ENCODE peak calls at places on chromosomes 5 and 9, in four cellular contexts. A is NB4, T is NCI-H1092 treated with DMSO at 0.1 percent for 48 hours, M is NCI-H1105 treated with DMSO at 0.1 percent for 48 hours. J is an unnamed sample.

GRCh38 chr5:148443998-148444397 is 60.2 kb downstream of the FBXO38 start:
- DNase-seq in A (peak; percentile 71), T (peak; percentile 54), M (peak; percentile 53), J (peak; percentile 86)

GRCh38 chr9:16982780-16983179 is 112.3 kb upstream of the BNC2 start:
- DNase-seq in A (no peak), T (no peak), M (no peak), J (no peak)

GRCh38 chr5:169591636-169592035 is 8.1 kb downstream of the SPDL1 start:
- DNase-seq in A (no peak), T (no peak), M (no peak), J (no peak)

GRCh38 chr9:23825700-23826099 is 340 bp downstream of the ELAVL2 start:
- DNase-seq in A (no peak), T (no peak), M (no peak), J (no peak)

GRCh38 chr5:14917719-14918118 is 46.1 kb upstream of the ANKH start:
- DNase-seq in A (no peak), T (no peak), M (no peak), J (no peak)

GRCh38 chr9:117414220-117414905 is 494 bp downstream of the ASTN2 start:
- DNase-seq in A (no peak), T (peak; percentile 61), M (peak; percentile 48), J (no peak)

GRCh38 chr9:21804791-21805190 is 2.4 kb downstream of the MTAP start:
- DNase-seq in A (no peak), T (no peak), M (no peak), J (no peak)

GRCh38 chr9:111178361-111179043 is 140.2 kb upstream of the LPAR1 start:
- DNase-seq in A (no peak), T (peak; percentile 4), M (no peak), J (no peak)

GRCh38 chr9:136204086-136204805 is 682 bp downstream of the LHX3 start:
- DNase-seq in A (no peak), T (no peak), M (no peak), J (no peak)

GRCh38 chr5:143350790-143351603 is 52.5 kb downstream of the NR3C1 start:
- DNase-seq in A (peak; percentile 66), T (no peak), M (no peak), J (no peak)

GRCh38 chr9:89622933-89623861 is 18.4 kb downstream of the GADD45G start:
- DNase-seq in A (no peak), T (no peak), M (no peak), J (no peak)

GRCh38 chr9:79383096-79383495 is 188.7 kb upstream of the TLE4 start:
- DNase-seq in A (no peak), T (no peak), M (no peak), J (no peak)

GRCh38 chr9:12640021-12640587 is 53.1 kb upstream of the TYRP1 start:
- DNase-seq in A (peak; percentile 73), T (peak; percentile 84), M (peak; percentile 81), J (peak; percentile 5)

GRCh38 chr5:157463621-157464407 is 3.8 kb downstream of the NIPAL4 start:
- DNase-seq in A (no peak), T (no peak), M (no peak), J (no peak)